ENCODE peak calls at places on chromosomes 1 and 21, in six cellular contexts. One of them, this sample, is unnamed.

GRCh38 chr1:100414693-100415092 is 62.4 kb downstream of the CDC14A start:
- DNase-seq in IMR-90: no peak
- DNase-seq in heart left ventricle: no peak
- DNase-seq in breast epithelium: no peak
- DNase-seq in ovary: no peak
- DNase-seq in adrenal gland: no peak
- DNase-seq in this sample: no peak

GRCh38 chr1:38938722-38939260 is 2.8 kb downstream of the RHBDL2 start:
- DNase-seq in heart left ventricle: no peak
- DNase-seq in adrenal gland: no peak
- DNase-seq in ovary: no peak
- DNase-seq in breast epithelium: no peak
- DNase-seq in IMR-90: no peak
- DNase-seq in this sample: no peak

GRCh38 chr1:11364170-11364569 is 91.2 kb downstream of the UBIAD1 start:
- DNase-seq in ovary: no peak
- DNase-seq in breast epithelium: no peak
- DNase-seq in IMR-90: no peak
- DNase-seq in heart left ventricle: no peak
- DNase-seq in adrenal gland: no peak
- DNase-seq in this sample: no peak

GRCh38 chr1:227958617-227959324 is 11.0 kb upstream of the WNT9A start:
- DNase-seq in adrenal gland: peak; percentile 11
- DNase-seq in breast epithelium: peak; percentile 20
- DNase-seq in IMR-90: no peak
- DNase-seq in heart left ventricle: no peak
- DNase-seq in ovary: no peak
- DNase-seq in this sample: no peak

GRCh38 chr1:229714964-229715603 is 89.0 kb downstream of the URB2 start:
- DNase-seq in IMR-90: peak; percentile 18
- DNase-seq in breast epithelium: peak; percentile 57
- DNase-seq in adrenal gland: no peak
- DNase-seq in heart left ventricle: no peak
- DNase-seq in ovary: no peak
- DNase-seq in this sample: no peak

GRCh38 chr21:31354604-31355443 is 10.8 kb upstream of the TIAM1 start:
- DNase-seq in heart left ventricle: no peak
- DNase-seq in ovary: no peak
- DNase-seq in breast epithelium: peak; percentile 66
- DNase-seq in IMR-90: peak; percentile 87
- DNase-seq in adrenal gland: no peak
- DNase-seq in this sample: peak; percentile 73

GRCh38 chr1:207659545-207660148 is 14.7 kb downstream of the CR1L start:
- DNase-seq in ovary: no peak
- DNase-seq in IMR-90: no peak
- DNase-seq in breast epithelium: no peak
- DNase-seq in adrenal gland: no peak
- DNase-seq in heart left ventricle: no peak
- DNase-seq in this sample: no peak

GRCh38 chr1:225480825-225481434 is 53.1 kb upstream of the LBR start:
- DNase-seq in IMR-90: no peak
- DNase-seq in adrenal gland: peak; percentile 62
- DNase-seq in breast epithelium: peak; percentile 69
- DNase-seq in ovary: no peak
- DNase-seq in heart left ventricle: no peak
- DNase-seq in this sample: no peak

GRCh38 chr1:70295737-70296136 is 58.8 kb downstream of the ANKRD13C start:
- DNase-seq in heart left ventricle: no peak
- DNase-seq in adrenal gland: no peak
- DNase-seq in ovary: no peak
- DNase-seq in IMR-90: no peak
- DNase-seq in breast epithelium: no peak
- DNase-seq in this sample: no peak

GRCh38 chr1:152983743-152984142 is at the start of gene SPRR1A:
- DNase-seq in adrenal gland: no peak
- DNase-seq in IMR-90: no peak
- DNase-seq in ovary: no peak
- DNase-seq in breast epithelium: no peak
- DNase-seq in heart left ventricle: no peak
- DNase-seq in this sample: no peak

GRCh38 chr1:181104790-181105133 is 16.3 kb downstream of the IER5 start:
- DNase-seq in IMR-90: no peak
- DNase-seq in ovary: peak; percentile 45
- DNase-seq in heart left ventricle: no peak
- DNase-seq in breast epithelium: no peak
- DNase-seq in adrenal gland: peak; percentile 70
- DNase-seq in this sample: no peak

GRCh38 chr1:181105134-181106021 is 16.9 kb downstream of the IER5 start:
- DNase-seq in IMR-90: peak; percentile 83
- DNase-seq in breast epithelium: peak; percentile 94
- DNase-seq in adrenal gland: peak; percentile 96
- DNase-seq in heart left ventricle: peak; percentile 97
- DNase-seq in ovary: peak; percentile 96
- DNase-seq in this sample: peak; percentile 84

GRCh38 chr1:181107711-181108110 is 19.2 kb downstream of the IER5 start:
- DNase-seq in adrenal gland: no peak
- DNase-seq in ovary: no peak
- DNase-seq in IMR-90: no peak
- DNase-seq in breast epithelium: no peak
- DNase-seq in heart left ventricle: no peak
- DNase-seq in this sample: no peak

GRCh38 chr1:181106022-181106312 is 17.5 kb downstream of the IER5 start:
- DNase-seq in breast epithelium: no peak
- DNase-seq in heart left ventricle: no peak
- DNase-seq in IMR-90: no peak
- DNase-seq in ovary: no peak
- DNase-seq in adrenal gland: no peak
- DNase-seq in this sample: no peak

GRCh38 chr1:181106479-181106878 is 18.0 kb downstream of the IER5 start:
- DNase-seq in ovary: no peak
- DNase-seq in breast epithelium: no peak
- DNase-seq in adrenal gland: no peak
- DNase-seq in heart left ventricle: no peak
- DNase-seq in IMR-90: no peak
- DNase-seq in this sample: no peak
- TF ChIP-seq POLR2A in ovary: no peak
- TF ChIP-seq POLR2A in breast epithelium: no peak
- TF ChIP-seq POLR2A in adrenal gland: no peak
- TF ChIP-seq POLR2A in heart left ventricle: no peak
- TF ChIP-seq POLR2A in IMR-90: no peak
- TF ChIP-seq POLR2A in this sample: no peak

GRCh38 chr1:26894263-26894662 is 4.2 kb upstream of the GPN2 start:
- DNase-seq in heart left ventricle: no peak
- DNase-seq in ovary: no peak
- DNase-seq in adrenal gland: no peak
- DNase-seq in breast epithelium: no peak
- DNase-seq in IMR-90: no peak
- DNase-seq in this sample: no peak

GRCh38 chr1:26890467-26890796 is 349 bp upstream of the GPN2 start:
- DNase-seq in heart left ventricle: no peak
- DNase-seq in ovary: no peak
- DNase-seq in adrenal gland: no peak
- DNase-seq in IMR-90: no peak
- DNase-seq in breast epithelium: no peak
- DNase-seq in this sample: no peak

GRCh38 chr1:26887125-26887524 is 3.0 kb downstream of the GPN2 start:
- DNase-seq in IMR-90: peak; percentile 52
- DNase-seq in heart left ventricle: no peak
- DNase-seq in breast epithelium: no peak
- DNase-seq in adrenal gland: no peak
- DNase-seq in ovary: no peak
- DNase-seq in this sample: no peak

GRCh38 chr1:26889580-26890466 is at the start of gene GPN2:
- DNase-seq in breast epithelium: peak; percentile 64
- DNase-seq in adrenal gland: peak; percentile 88
- DNase-seq in ovary: peak; percentile 69
- DNase-seq in heart left ventricle: peak; percentile 85
- DNase-seq in IMR-90: peak; percentile 72
- DNase-seq in this sample: peak; percentile 53
- TF ChIP-seq POLR2A in breast epithelium: peak; percentile 50
- TF ChIP-seq POLR2A in adrenal gland: peak; percentile 62
- TF ChIP-seq POLR2A in ovary: peak; percentile 52
- TF ChIP-seq POLR2A in heart left ventricle: no peak
- TF ChIP-seq POLR2A in IMR-90: peak; percentile 84
- TF ChIP-seq POLR2A in this sample: peak; percentile 69

GRCh38 chr1:111758373-111758772 is 2.7 kb downstream of the DDX20 start:
- DNase-seq in ovary: no peak
- DNase-seq in breast epithelium: no peak
- DNase-seq in adrenal gland: no peak
- DNase-seq in IMR-90: no peak
- DNase-seq in heart left ventricle: no peak
- DNase-seq in this sample: no peak

GRCh38 chr1:111756124-111756513 is 418 bp downstream of the DDX20 start:
- DNase-seq in breast epithelium: no peak
- DNase-seq in adrenal gland: no peak
- DNase-seq in ovary: no peak
- DNase-seq in heart left ventricle: no peak
- DNase-seq in IMR-90: no peak
- DNase-seq in this sample: no peak

GRCh38 chr1:111752186-111752585 is 3.5 kb upstream of the DDX20 start:
- DNase-seq in adrenal gland: no peak
- DNase-seq in breast epithelium: no peak
- DNase-seq in IMR-90: no peak
- DNase-seq in ovary: no peak
- DNase-seq in heart left ventricle: no peak
- DNase-seq in this sample: no peak

GRCh38 chr1:111754964-111755320 is 759 bp upstream of the DDX20 start:
- DNase-seq in heart left ventricle: peak; percentile 61
- DNase-seq in ovary: no peak
- DNase-seq in breast epithelium: no peak
- DNase-seq in adrenal gland: no peak
- DNase-seq in IMR-90: peak; percentile 39
- DNase-seq in this sample: peak; percentile 64

GRCh38 chr1:111755321-111756123 is at the start of gene DDX20:
- DNase-seq in IMR-90: peak; percentile 98
- DNase-seq in breast epithelium: peak; percentile 88
- DNase-seq in adrenal gland: peak; percentile 96
- DNase-seq in ovary: peak; percentile 92
- DNase-seq in heart left ventricle: peak; percentile 95
- DNase-seq in this sample: peak; percentile 85
- TF ChIP-seq POLR2A in IMR-90: peak; percentile 87
- TF ChIP-seq POLR2A in breast epithelium: no peak
- TF ChIP-seq POLR2A in adrenal gland: peak; percentile 70
- TF ChIP-seq POLR2A in ovary: peak; percentile 60
- TF ChIP-seq POLR2A in heart left ventricle: no peak
- TF ChIP-seq POLR2A in this sample: peak; percentile 78

GRCh38 chr1:162561616-162562451 is at the start of gene UAP1:
- DNase-seq in IMR-90: no peak
- DNase-seq in ovary: peak; percentile 54
- DNase-seq in heart left ventricle: peak; percentile 50
- DNase-seq in adrenal gland: no peak
- DNase-seq in breast epithelium: peak; percentile 56
- DNase-seq in this sample: no peak
- TF ChIP-seq POLR2A in IMR-90: peak; percentile 99
- TF ChIP-seq POLR2A in ovary: peak; percentile 77
- TF ChIP-seq POLR2A in heart left ventricle: peak; percentile 18
- TF ChIP-seq POLR2A in adrenal gland: peak; percentile 94
- TF ChIP-seq POLR2A in breast epithelium: peak; percentile 85
- TF ChIP-seq POLR2A in this sample: peak; percentile 100

GRCh38 chr1:165828581-165829329 is 1.3 kb downstream of the UCK2 start:
- DNase-seq in IMR-90: peak; percentile 90
- DNase-seq in breast epithelium: peak; percentile 57
- DNase-seq in heart left ventricle: peak; percentile 47
- DNase-seq in ovary: peak; percentile 36
- DNase-seq in adrenal gland: peak; percentile 80
- DNase-seq in this sample: peak; percentile 69
- TF ChIP-seq POLR2A in IMR-90: peak; percentile 73
- TF ChIP-seq POLR2A in breast epithelium: no peak
- TF ChIP-seq POLR2A in heart left ventricle: no peak
- TF ChIP-seq POLR2A in ovary: no peak
- TF ChIP-seq POLR2A in adrenal gland: no peak
- TF ChIP-seq POLR2A in this sample: peak; percentile 33

DNA sequence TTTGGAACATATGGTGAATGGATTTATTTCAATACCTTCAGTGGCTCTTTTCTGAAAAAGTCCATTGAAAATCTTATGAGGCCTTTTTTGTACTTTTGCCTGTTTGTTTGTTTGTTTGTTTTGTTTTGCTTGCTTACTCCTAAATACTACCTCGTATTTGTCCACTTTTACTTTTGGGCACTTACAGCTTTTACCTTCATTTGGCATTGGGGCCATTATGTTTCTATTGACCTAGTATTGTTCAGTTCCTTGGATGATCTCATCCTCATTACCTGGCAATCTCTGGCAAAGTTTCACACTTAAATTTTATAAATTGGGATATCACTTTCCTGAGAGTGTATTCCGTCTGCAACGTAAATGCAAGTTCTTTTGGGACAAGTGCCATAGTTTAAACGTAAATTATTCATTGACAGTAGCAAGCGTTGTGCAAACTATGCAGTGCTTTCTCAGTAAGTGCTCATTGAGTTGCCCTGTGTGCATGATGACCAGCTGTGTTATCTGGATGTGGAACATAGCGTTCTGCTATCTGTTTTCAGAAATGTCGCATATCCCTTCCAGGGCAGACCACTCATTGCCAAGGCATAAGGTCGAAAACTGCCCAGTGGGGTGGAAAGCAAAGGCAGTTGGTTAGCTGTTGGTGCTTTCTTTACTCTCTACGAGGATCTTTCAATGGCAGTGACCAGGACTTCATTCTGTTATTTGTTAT is 51.1 kb downstream of the LRRC8D start:
- DNase-seq in breast epithelium: no peak
- DNase-seq in IMR-90: no peak
- DNase-seq in adrenal gland: no peak
- DNase-seq in ovary: no peak
- DNase-seq in heart left ventricle: peak; percentile 54
- DNase-seq in this sample: no peak
- TF ChIP-seq POLR2A in breast epithelium: no peak
- TF ChIP-seq POLR2A in IMR-90: no peak
- TF ChIP-seq POLR2A in adrenal gland: no peak
- TF ChIP-seq POLR2A in ovary: no peak
- TF ChIP-seq POLR2A in heart left ventricle: no peak
- TF ChIP-seq POLR2A in this sample: no peak

GRCh38 chr1:28371011-28371378 is 1.5 kb downstream of the PHACTR4 start:
- DNase-seq in ovary: no peak
- DNase-seq in heart left ventricle: no peak
- DNase-seq in breast epithelium: no peak
- DNase-seq in IMR-90: no peak
- DNase-seq in adrenal gland: no peak
- DNase-seq in this sample: no peak

GRCh38 chr1:28370220-28371010 is 875 bp downstream of the PHACTR4 start:
- DNase-seq in adrenal gland: peak; percentile 60
- DNase-seq in IMR-90: peak; percentile 48
- DNase-seq in breast epithelium: no peak
- DNase-seq in ovary: peak; percentile 23
- DNase-seq in heart left ventricle: peak; percentile 31
- DNase-seq in this sample: no peak

GRCh38 chr1:28365864-28366263 is 3.7 kb upstream of the PHACTR4 start:
- DNase-seq in breast epithelium: no peak
- DNase-seq in heart left ventricle: no peak
- DNase-seq in ovary: no peak
- DNase-seq in IMR-90: no peak
- DNase-seq in adrenal gland: no peak
- DNase-seq in this sample: no peak

GRCh38 chr1:28369225-28369517 is 369 bp upstream of the PHACTR4 start:
- DNase-seq in ovary: no peak
- DNase-seq in heart left ventricle: no peak
- DNase-seq in IMR-90: no peak
- DNase-seq in adrenal gland: no peak
- DNase-seq in breast epithelium: no peak
- DNase-seq in this sample: no peak

GRCh38 chr1:28369518-28370219 is at the start of gene PHACTR4:
- DNase-seq in adrenal gland: peak; percentile 97
- DNase-seq in heart left ventricle: peak; percentile 96
- DNase-seq in breast epithelium: peak; percentile 90
- DNase-seq in ovary: peak; percentile 91
- DNase-seq in IMR-90: peak; percentile 91
- DNase-seq in this sample: peak; percentile 81
- TF ChIP-seq POLR2A in adrenal gland: peak; percentile 75
- TF ChIP-seq POLR2A in heart left ventricle: no peak
- TF ChIP-seq POLR2A in breast epithelium: peak; percentile 51
- TF ChIP-seq POLR2A in ovary: peak; percentile 79
- TF ChIP-seq POLR2A in IMR-90: peak; percentile 76
- TF ChIP-seq POLR2A in this sample: peak; percentile 61

This sample was measured in H54.